ENCODE peak calls at places on chromosomes 5 and 9, in eight cellular contexts. One of them, this sample, is unnamed. For H3K27me3 and H3K36me3, the result is how much of the 10 kb centered on the place peaks cover.

GRCh38 chr5:103425686-103426454 is 136.7 kb downstream of the NUDT12 start:
- DNase-seq in H7: no peak
- DNase-seq in left ventricle myocardium inferior: no peak
- DNase-seq in HCT116: no peak
- DNase-seq in naive thymus-derived CD4-positive, alpha-beta T cell: no peak
- DNase-seq in MM.1S: no peak
- DNase-seq in CD8-positive, alpha-beta memory T cell: no peak
- DNase-seq in colonic mucosa: no peak
- DNase-seq in this sample: no peak

GRCh38 chr9:26949604-26950003 is 2.6 kb upstream of the PLAA start:
- DNase-seq in MM.1S: no peak
- DNase-seq in colonic mucosa: no peak
- DNase-seq in CD8-positive, alpha-beta memory T cell: no peak
- DNase-seq in HCT116: peak
- DNase-seq in H7: no peak
- DNase-seq in left ventricle myocardium inferior: no peak
- DNase-seq in naive thymus-derived CD4-positive, alpha-beta T cell: no peak
- DNase-seq in this sample: no peak

GRCh38 chr5:142686210-142686734 is 382 bp upstream of the FGF1 start:
- DNase-seq in left ventricle myocardium inferior: no peak
- DNase-seq in MM.1S: no peak
- DNase-seq in H7: no peak
- DNase-seq in CD8-positive, alpha-beta memory T cell: no peak
- DNase-seq in HCT116: no peak
- DNase-seq in naive thymus-derived CD4-positive, alpha-beta T cell: no peak
- DNase-seq in colonic mucosa: no peak
- DNase-seq in this sample: no peak

GRCh38 chr9:3900673-3901318 is 375.0 kb upstream of the RFX3 start:
- DNase-seq in naive thymus-derived CD4-positive, alpha-beta T cell: no peak
- DNase-seq in colonic mucosa: no peak
- DNase-seq in H7: no peak
- DNase-seq in HCT116: no peak
- DNase-seq in left ventricle myocardium inferior: no peak
- DNase-seq in CD8-positive, alpha-beta memory T cell: no peak
- DNase-seq in MM.1S: no peak
- DNase-seq in this sample: no peak

GRCh38 chr5:44845777-44846176 is 37.0 kb downstream of the MRPS30 start:
- DNase-seq in naive thymus-derived CD4-positive, alpha-beta T cell: no peak
- DNase-seq in MM.1S: no peak
- DNase-seq in left ventricle myocardium inferior: no peak
- DNase-seq in H7: no peak
- DNase-seq in CD8-positive, alpha-beta memory T cell: no peak
- DNase-seq in HCT116: no peak
- DNase-seq in colonic mucosa: no peak
- DNase-seq in this sample: no peak

GRCh38 chr5:144276034-144276822 is 105.6 kb downstream of the KCTD16 start:
- DNase-seq in H7: no peak
- DNase-seq in CD8-positive, alpha-beta memory T cell: no peak
- DNase-seq in colonic mucosa: no peak
- DNase-seq in HCT116: no peak
- DNase-seq in left ventricle myocardium inferior: no peak
- DNase-seq in naive thymus-derived CD4-positive, alpha-beta T cell: no peak
- DNase-seq in MM.1S: peak
- DNase-seq in this sample: no peak

GRCh38 chr9:73180373-73180772 is 28.7 kb downstream of the ANXA1 start:
- DNase-seq in colonic mucosa: no peak
- DNase-seq in HCT116: no peak
- DNase-seq in left ventricle myocardium inferior: no peak
- DNase-seq in H7: no peak
- DNase-seq in MM.1S: no peak
- DNase-seq in CD8-positive, alpha-beta memory T cell: no peak
- DNase-seq in naive thymus-derived CD4-positive, alpha-beta T cell: no peak
- DNase-seq in this sample: no peak

GRCh38 chr9:2495221-2496005 is 126.2 kb upstream of the VLDLR start:
- DNase-seq in H7: no peak
- DNase-seq in naive thymus-derived CD4-positive, alpha-beta T cell: no peak
- DNase-seq in HCT116: no peak
- DNase-seq in CD8-positive, alpha-beta memory T cell: no peak
- DNase-seq in MM.1S: no peak
- DNase-seq in left ventricle myocardium inferior: no peak
- DNase-seq in colonic mucosa: no peak
- DNase-seq in this sample: no peak

DNA sequence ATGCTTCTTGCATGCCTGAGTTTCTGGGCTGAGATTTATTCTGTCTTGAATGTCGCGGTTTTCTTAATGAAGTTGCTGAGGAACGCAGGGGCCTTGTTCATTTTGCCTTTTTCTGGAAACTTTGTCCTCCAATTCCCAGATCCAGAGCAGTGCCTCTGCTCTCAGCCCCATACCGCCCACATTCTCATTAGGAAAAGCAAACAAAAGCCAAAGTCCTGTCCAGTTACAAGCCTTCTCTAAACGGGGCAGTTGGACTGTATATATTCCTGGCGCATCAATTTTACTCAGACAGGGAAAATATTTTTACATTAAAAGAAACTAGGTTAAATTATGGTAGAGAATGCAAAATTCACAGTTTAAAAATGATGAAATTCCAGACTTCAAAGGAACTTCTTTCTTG is 1.2 kb upstream of the PSAT1 start:
- DNase-seq in colonic mucosa: no peak
- DNase-seq in MM.1S: no peak
- DNase-seq in naive thymus-derived CD4-positive, alpha-beta T cell: no peak
- DNase-seq in left ventricle myocardium inferior: no peak
- DNase-seq in H7: no peak
- DNase-seq in HCT116: no peak
- DNase-seq in CD8-positive, alpha-beta memory T cell: no peak
- DNase-seq in this sample: no peak
- H3K4me3 ChIP-seq in colonic mucosa: peak
- H3K4me3 ChIP-seq in MM.1S: no peak
- H3K4me3 ChIP-seq in naive thymus-derived CD4-positive, alpha-beta T cell: peak
- H3K4me3 ChIP-seq in left ventricle myocardium inferior: peak
- H3K4me3 ChIP-seq in H7: no peak
- H3K4me3 ChIP-seq in HCT116: no peak
- H3K4me3 ChIP-seq in CD8-positive, alpha-beta memory T cell: peak
- H3K4me3 ChIP-seq in this sample: no peak

DNA sequence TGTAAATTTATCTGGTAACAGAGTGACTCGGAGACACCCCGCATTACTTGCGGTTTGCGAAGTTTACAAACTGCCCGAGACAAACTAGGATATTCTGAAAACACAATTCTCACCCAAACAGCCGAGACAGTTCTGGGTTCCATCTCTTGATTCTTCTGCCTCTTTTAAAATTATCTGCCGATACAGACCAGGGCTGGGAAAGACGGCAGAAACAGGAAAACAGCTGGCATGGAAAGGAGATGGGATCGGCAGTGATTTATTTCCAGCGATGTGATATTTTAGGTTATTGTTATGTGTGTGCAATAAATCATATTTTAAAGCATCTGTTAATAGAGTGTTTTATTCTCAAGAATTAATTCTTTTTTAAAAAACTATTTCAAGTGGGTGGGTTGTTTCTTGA is 93.3 kb upstream of the LMX1B start:
- DNase-seq in naive thymus-derived CD4-positive, alpha-beta T cell: no peak
- DNase-seq in CD8-positive, alpha-beta memory T cell: no peak
- DNase-seq in H7: no peak
- DNase-seq in left ventricle myocardium inferior: no peak
- DNase-seq in MM.1S: no peak
- DNase-seq in colonic mucosa: no peak
- DNase-seq in HCT116: no peak
- DNase-seq in this sample: no peak
- H3K27me3 ChIP-seq in naive thymus-derived CD4-positive, alpha-beta T cell: under half
- H3K27me3 ChIP-seq in CD8-positive, alpha-beta memory T cell: under half
- H3K27me3 ChIP-seq in H7: under half
- H3K27me3 ChIP-seq in left ventricle myocardium inferior: half or more
- H3K27me3 ChIP-seq in MM.1S: half or more
- H3K27me3 ChIP-seq in colonic mucosa: under half
- H3K27me3 ChIP-seq in HCT116: under half
- H3K27me3 ChIP-seq in this sample: under half

DNA sequence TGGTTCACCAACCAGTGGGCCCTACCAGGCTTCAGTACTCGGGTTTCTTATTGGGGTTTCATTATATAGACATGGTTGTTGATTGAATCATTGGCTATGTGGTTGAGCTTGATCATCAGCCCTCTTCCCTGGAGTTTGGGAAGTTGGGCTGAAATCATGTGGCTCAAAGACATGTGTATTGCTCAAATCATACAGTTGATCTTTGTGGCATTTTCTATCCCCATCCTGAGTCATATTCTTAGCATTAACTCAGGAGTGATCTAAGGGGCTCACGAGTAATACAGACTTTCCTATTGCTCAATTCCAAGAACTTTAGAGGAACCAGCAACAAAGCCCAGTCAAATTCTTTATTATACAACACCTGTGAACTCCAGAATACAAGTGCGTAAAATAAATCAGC is 66.2 kb downstream of the SMC5 start:
- DNase-seq in H7: no peak
- DNase-seq in naive thymus-derived CD4-positive, alpha-beta T cell: no peak
- DNase-seq in left ventricle myocardium inferior: no peak
- DNase-seq in CD8-positive, alpha-beta memory T cell: no peak
- DNase-seq in MM.1S: no peak
- DNase-seq in colonic mucosa: no peak
- DNase-seq in HCT116: no peak
- DNase-seq in this sample: no peak
- H3K36me3 ChIP-seq in H7: under half
- H3K36me3 ChIP-seq in naive thymus-derived CD4-positive, alpha-beta T cell: under half
- H3K36me3 ChIP-seq in left ventricle myocardium inferior: half or more
- H3K36me3 ChIP-seq in CD8-positive, alpha-beta memory T cell: under half
- H3K36me3 ChIP-seq in MM.1S: under half
- H3K36me3 ChIP-seq in colonic mucosa: under half
- H3K36me3 ChIP-seq in HCT116: under half
- H3K36me3 ChIP-seq in this sample: under half

GRCh38 chr5:132812123-132812948 is 766 bp upstream of the SOWAHA start:
- DNase-seq in colonic mucosa: no peak
- DNase-seq in naive thymus-derived CD4-positive, alpha-beta T cell: no peak
- DNase-seq in left ventricle myocardium inferior: no peak
- DNase-seq in CD8-positive, alpha-beta memory T cell: no peak
- DNase-seq in HCT116: no peak
- DNase-seq in MM.1S: no peak
- DNase-seq in H7: no peak
- DNase-seq in this sample: no peak
- H3K4me3 ChIP-seq in colonic mucosa: no peak
- H3K4me3 ChIP-seq in naive thymus-derived CD4-positive, alpha-beta T cell: peak
- H3K4me3 ChIP-seq in left ventricle myocardium inferior: peak
- H3K4me3 ChIP-seq in CD8-positive, alpha-beta memory T cell: no peak
- H3K4me3 ChIP-seq in HCT116: peak
- H3K4me3 ChIP-seq in MM.1S: no peak
- H3K4me3 ChIP-seq in H7: no peak
- H3K4me3 ChIP-seq in this sample: no peak

GRCh38 chr5:146956217-146956616 is 77.7 kb upstream of the PPP2R2B start:
- DNase-seq in HCT116: no peak
- DNase-seq in colonic mucosa: no peak
- DNase-seq in CD8-positive, alpha-beta memory T cell: no peak
- DNase-seq in MM.1S: no peak
- DNase-seq in H7: no peak
- DNase-seq in naive thymus-derived CD4-positive, alpha-beta T cell: no peak
- DNase-seq in left ventricle myocardium inferior: no peak
- DNase-seq in this sample: no peak
- H3K27me3 ChIP-seq in HCT116: under half
- H3K27me3 ChIP-seq in colonic mucosa: under half
- H3K27me3 ChIP-seq in CD8-positive, alpha-beta memory T cell: under half
- H3K27me3 ChIP-seq in MM.1S: under half
- H3K27me3 ChIP-seq in H7: under half
- H3K27me3 ChIP-seq in naive thymus-derived CD4-positive, alpha-beta T cell: under half
- H3K27me3 ChIP-seq in left ventricle myocardium inferior: under half
- H3K27me3 ChIP-seq in this sample: under half

DNA sequence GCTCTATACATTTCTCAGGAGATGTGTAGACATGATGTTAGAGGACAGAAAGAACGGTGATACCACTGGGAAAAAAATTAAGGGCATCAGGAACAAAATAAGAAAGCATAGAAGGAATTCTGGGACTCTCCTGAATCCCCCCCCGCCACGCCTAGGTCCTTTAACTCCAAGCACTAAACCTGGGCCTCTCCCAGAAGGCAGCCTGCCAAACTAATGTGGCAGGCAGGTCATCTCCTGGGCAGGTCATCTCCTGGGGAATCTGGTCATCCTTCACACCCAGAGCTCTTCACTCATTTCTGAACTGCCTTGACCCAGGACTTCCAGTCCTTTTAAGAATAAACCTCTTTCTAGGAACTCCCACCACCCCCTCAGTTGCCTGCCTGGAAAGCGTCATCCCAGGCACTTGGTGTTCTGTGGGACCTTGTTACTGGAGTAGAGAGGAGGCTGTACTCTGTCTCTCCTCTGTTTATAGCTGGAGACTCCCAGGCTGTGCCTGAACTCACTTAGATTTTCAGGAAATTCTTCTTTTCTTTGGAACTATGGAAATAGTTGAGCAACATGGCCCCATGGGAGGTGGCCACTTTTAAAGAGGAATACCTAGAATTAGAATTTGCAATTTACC is 24.1 kb downstream of the PSAT1 start:
- DNase-seq in naive thymus-derived CD4-positive, alpha-beta T cell: no peak
- DNase-seq in left ventricle myocardium inferior: no peak
- DNase-seq in CD8-positive, alpha-beta memory T cell: no peak
- DNase-seq in HCT116: no peak
- DNase-seq in colonic mucosa: no peak
- DNase-seq in MM.1S: no peak
- DNase-seq in H7: no peak
- DNase-seq in this sample: no peak
- H3K36me3 ChIP-seq in naive thymus-derived CD4-positive, alpha-beta T cell: under half
- H3K36me3 ChIP-seq in left ventricle myocardium inferior: under half
- H3K36me3 ChIP-seq in CD8-positive, alpha-beta memory T cell: under half
- H3K36me3 ChIP-seq in HCT116: under half
- H3K36me3 ChIP-seq in colonic mucosa: under half
- H3K36me3 ChIP-seq in MM.1S: under half
- H3K36me3 ChIP-seq in H7: half or more
- H3K36me3 ChIP-seq in this sample: under half

GRCh38 chr9:134056483-134057310 is 11.1 kb downstream of the BRD3 start:
- DNase-seq in MM.1S: no peak
- DNase-seq in colonic mucosa: no peak
- DNase-seq in H7: peak
- DNase-seq in CD8-positive, alpha-beta memory T cell: no peak
- DNase-seq in HCT116: no peak
- DNase-seq in left ventricle myocardium inferior: peak
- DNase-seq in naive thymus-derived CD4-positive, alpha-beta T cell: no peak
- DNase-seq in this sample: no peak

GRCh38 chr9:134053941-134054761 is 13.7 kb downstream of the BRD3 start:
- DNase-seq in MM.1S: no peak
- DNase-seq in HCT116: no peak
- DNase-seq in colonic mucosa: no peak
- DNase-seq in CD8-positive, alpha-beta memory T cell: no peak
- DNase-seq in H7: peak
- DNase-seq in naive thymus-derived CD4-positive, alpha-beta T cell: no peak
- DNase-seq in left ventricle myocardium inferior: peak
- DNase-seq in this sample: no peak

GRCh38 chr9:134055981-134056461 is 11.8 kb downstream of the BRD3 start:
- DNase-seq in H7: peak
- DNase-seq in CD8-positive, alpha-beta memory T cell: no peak
- DNase-seq in colonic mucosa: peak
- DNase-seq in HCT116: no peak
- DNase-seq in naive thymus-derived CD4-positive, alpha-beta T cell: no peak
- DNase-seq in left ventricle myocardium inferior: peak
- DNase-seq in MM.1S: no peak
- DNase-seq in this sample: no peak

GRCh38 chr9:134053401-134053871 is 14.4 kb downstream of the BRD3 start:
- DNase-seq in CD8-positive, alpha-beta memory T cell: no peak
- DNase-seq in left ventricle myocardium inferior: peak
- DNase-seq in MM.1S: no peak
- DNase-seq in naive thymus-derived CD4-positive, alpha-beta T cell: no peak
- DNase-seq in HCT116: no peak
- DNase-seq in H7: no peak
- DNase-seq in colonic mucosa: no peak
- DNase-seq in this sample: no peak

GRCh38 chr9:134054891-134055811 is 12.7 kb downstream of the BRD3 start:
- DNase-seq in colonic mucosa: no peak
- DNase-seq in MM.1S: no peak
- DNase-seq in naive thymus-derived CD4-positive, alpha-beta T cell: no peak
- DNase-seq in H7: peak
- DNase-seq in left ventricle myocardium inferior: peak
- DNase-seq in HCT116: no peak
- DNase-seq in CD8-positive, alpha-beta memory T cell: no peak
- DNase-seq in this sample: no peak
- H3K4me3 ChIP-seq in colonic mucosa: no peak
- H3K4me3 ChIP-seq in MM.1S: no peak
- H3K4me3 ChIP-seq in naive thymus-derived CD4-positive, alpha-beta T cell: no peak
- H3K4me3 ChIP-seq in H7: no peak
- H3K4me3 ChIP-seq in left ventricle myocardium inferior: peak
- H3K4me3 ChIP-seq in HCT116: no peak
- H3K4me3 ChIP-seq in CD8-positive, alpha-beta memory T cell: no peak
- H3K4me3 ChIP-seq in this sample: no peak